ENCODE peak calls at places on chromosomes 13 and 19, in four cellular contexts. O, L, E and W are unnamed samples.
A peak's percentile ranks its signal among the peaks of the same experiment; 100 is the strongest.

GRCh38 chr13:42971670-42972355 is 20.2 kb downstream of the EPSTI1 start:
- DNase-seq in E (no peak), L (no peak), O (no peak), W (no peak)

GRCh38 chr19:52248256-52248655 is 21.1 kb upstream of the ZNF766 start:
- DNase-seq in L (peak; percentile 11), O (peak; percentile 43), E (peak; percentile 4), W (peak; percentile 67)

GRCh38 chr13:26897706-26898550 is 137.3 kb upstream of the GPR12 start:
- DNase-seq in L (no peak), E (no peak), O (no peak), W (no peak)

GRCh38 chr13:110157718-110158117 is 149.2 kb downstream of the COL4A1 start:
- DNase-seq in O (no peak), E (no peak), L (no peak), W (no peak)

GRCh38 chr19:35696835-35697234 is 7.5 kb upstream of the ZBTB32 start:
- DNase-seq in O (no peak), E (no peak), L (no peak), W (no peak)

GRCh38 chr19:435707-436412 is 25.0 kb downstream of the SHC2 start:
- DNase-seq in E (no peak), L (no peak), O (no peak), W (no peak)

GRCh38 chr13:49958321-49958720 is 22.2 kb upstream of the SPRYD7 start:
- DNase-seq in L (no peak), E (no peak), O (no peak), W (no peak)

GRCh38 chr13:110627761-110628476 is 12.6 kb downstream of the NAXD start:
- DNase-seq in L (no peak), E (no peak), O (no peak), W (no peak)

GRCh38 chr13:76820759-76821158 is 65.4 kb downstream of the KCTD12 start:
- DNase-seq in O (peak; percentile 61), E (no peak), L (no peak), W (peak; percentile 84)